ENCODE peak calls at places on chromosomes 13 and 19, in seven cellular contexts. L, H, K, J, W, R and Q are unnamed samples.

GRCh38 chr19:38216785-38217746 is 7.0 kb downstream of the DPF1 start:
- DNase-seq in L (no peak), H (no peak), K (no peak), J (no peak), W (no peak), R (no peak), Q (no peak)

GRCh38 chr13:90049989-90050671 is 1297.4 kb upstream of the MIR17HG start:
- DNase-seq in L (no peak), H (no peak), K (no peak), J (no peak), W (no peak), R (no peak), Q (no peak)

GRCh38 chr13:105598551-105598950 is 936.9 kb downstream of the EFNB2 start:
- DNase-seq in L (peak), H (no peak), K (no peak), J (no peak), W (peak), R (no peak), Q (no peak)

GRCh38 chr13:73870036-73870741 is 264.0 kb downstream of the KLF12 start:
- DNase-seq in L (peak), H (no peak), K (no peak), J (no peak), W (peak), R (no peak), Q (no peak)

GRCh38 chr13:46698910-46699460 is 98.0 kb downstream of the ESD start:
- DNase-seq in L (peak), H (no peak), K (no peak), J (no peak), W (no peak), R (no peak), Q (no peak)

GRCh38 chr19:46287585-46287984 is 9.3 kb upstream of the HIF3A start:
- DNase-seq in L (no peak), H (no peak), K (no peak), J (no peak), W (no peak), R (no peak), Q (no peak)

GRCh38 chr13:42041684-42042035 is 6.8 kb upstream of the DGKH start:
- DNase-seq in L (peak), H (peak), K (peak), J (peak), W (no peak), R (peak), Q (peak)

GRCh38 chr19:38173324-38174041 is 50.5 kb downstream of the DPF1 start:
- DNase-seq in L (peak), H (no peak), K (peak), J (no peak), W (no peak), R (peak), Q (no peak)

GRCh38 chr13:28333204-28333900 is 161.6 kb downstream of the FLT1 start:
- DNase-seq in L (peak), H (no peak), K (no peak), J (no peak), W (no peak), R (no peak), Q (peak)

GRCh38 chr19:54662730-54663129 is at the start of gene LILRB4:
- DNase-seq in L (no peak), H (peak), K (no peak), J (no peak), W (no peak), R (no peak), Q (peak)

GRCh38 chr13:107457686-107458085 is 757.6 kb downstream of the LIG4 start:
- DNase-seq in L (no peak), H (no peak), K (no peak), J (no peak), W (no peak), R (no peak), Q (no peak)

GRCh38 chr19:30063184-30064020 is 121.4 kb downstream of the URI1 start:
- DNase-seq in L (no peak), H (no peak), K (no peak), J (no peak), W (no peak), R (no peak), Q (no peak)

GRCh38 chr13:82698383-82698782 is 1183.9 kb downstream of the SLITRK1 start:
- DNase-seq in L (no peak), H (no peak), K (no peak), J (no peak), W (no peak), R (no peak), Q (no peak)

GRCh38 chr19:45102481-45102880 is 9.5 kb downstream of the PPP1R37 start:
- DNase-seq in L (no peak), H (no peak), K (no peak), J (no peak), W (no peak), R (no peak), Q (no peak)

GRCh38 chr13:113648218-113648615 is 9.8 kb downstream of the ATP4B start:
- DNase-seq in L (no peak), H (no peak), K (no peak), J (no peak), W (no peak), R (no peak), Q (no peak)

GRCh38 chr19:35216833-35217707 is 11.5 kb downstream of the FAM187B start:
- DNase-seq in L (no peak), H (peak), K (peak), J (no peak), W (no peak), R (peak), Q (peak)

GRCh38 chr13:108003626-108004025 is 211.7 kb downstream of the LIG4 start:
- DNase-seq in L (no peak), H (no peak), K (no peak), J (no peak), W (no peak), R (no peak), Q (no peak)

GRCh38 chr13:22134261-22134660 is 463.4 kb downstream of the FGF9 start:
- DNase-seq in L (no peak), H (no peak), K (no peak), J (no peak), W (no peak), R (no peak), Q (no peak)

GRCh38 chr19:47280183-47280797 is 5.6 kb downstream of the INAFM1 start:
- DNase-seq in L (no peak), H (peak), K (no peak), J (no peak), W (no peak), R (no peak), Q (no peak)

GRCh38 chr13:113616281-113616906 is 31.8 kb downstream of the TFDP1 start:
- DNase-seq in L (peak), H (no peak), K (no peak), J (no peak), W (no peak), R (no peak), Q (no peak)

GRCh38 chr19:48738557-48739399 is 1.6 kb downstream of the RASIP1 start:
- DNase-seq in L (peak), H (peak), K (peak), J (peak), W (no peak), R (peak), Q (peak)

GRCh38 chr13:47858678-47859050 is 142.4 kb downstream of the SUCLA2 start:
- DNase-seq in L (peak), H (no peak), K (no peak), J (no peak), W (peak), R (no peak), Q (no peak)

GRCh38 chr13:79936368-79937136 is 404.4 kb downstream of the SPRY2 start:
- DNase-seq in L (peak), H (no peak), K (peak), J (no peak), W (peak), R (no peak), Q (no peak)

GRCh38 chr13:69243366-69243765 is 864.3 kb upstream of the ATXN8OS start:
- DNase-seq in L (no peak), H (no peak), K (no peak), J (no peak), W (no peak), R (no peak), Q (no peak)

GRCh38 chr19:58274771-58275199 is 4.0 kb upstream of the ZNF8 start:
- DNase-seq in L (no peak), H (no peak), K (no peak), J (no peak), W (no peak), R (no peak), Q (no peak)

GRCh38 chr13:104976964-104977363 is 1558.5 kb downstream of the EFNB2 start:
- DNase-seq in L (no peak), H (no peak), K (no peak), J (no peak), W (no peak), R (no peak), Q (no peak)

GRCh38 chr19:39839678-39840327 is 5.8 kb upstream of the DYRK1B start:
- DNase-seq in L (no peak), H (no peak), K (no peak), J (no peak), W (no peak), R (peak), Q (no peak)

GRCh38 chr19:15091918-15092753 is 10.1 kb downstream of the OR1I1 start:
- DNase-seq in L (peak), H (peak), K (peak), J (peak), W (no peak), R (peak), Q (peak)

GRCh38 chr19:38683393-38684077 is 36.1 kb downstream of the ACTN4 start:
- DNase-seq in L (peak), H (no peak), K (peak), J (peak), W (no peak), R (peak), Q (no peak)

GRCh38 chr13:113630296-113630695 is 27.7 kb downstream of the ATP4B start:
- DNase-seq in L (no peak), H (no peak), K (no peak), J (no peak), W (no peak), R (no peak), Q (no peak)

GRCh38 chr13:41177616-41178015 is 16.8 kb downstream of the KBTBD7 start:
- DNase-seq in L (peak), H (no peak), K (no peak), J (no peak), W (no peak), R (no peak), Q (no peak)

GRCh38 chr19:46019270-46019669 is 3.6 kb downstream of the PGLYRP1 start:
- DNase-seq in L (no peak), H (no peak), K (no peak), J (no peak), W (no peak), R (no peak), Q (no peak)

GRCh38 chr19:29476528-29476927 is 49.3 kb upstream of the VSTM2B start:
- DNase-seq in L (no peak), H (no peak), K (no peak), J (no peak), W (no peak), R (no peak), Q (no peak)

GRCh38 chr19:20171285-20171684 is 4.3 kb downstream of the ZNF486 start:
- DNase-seq in L (no peak), H (no peak), K (no peak), J (no peak), W (no peak), R (no peak), Q (no peak)

GRCh38 chr19:21197589-21198295 is 55.9 kb downstream of the ZNF431 start:
- DNase-seq in L (peak), H (no peak), K (no peak), J (no peak), W (no peak), R (no peak), Q (no peak)

GRCh38 chr19:3365447-3366103 is 808 bp upstream of the NFIC start:
- DNase-seq in L (peak), H (no peak), K (peak), J (no peak), W (no peak), R (peak), Q (no peak)

GRCh38 chr13:95684463-95684862 is 7.5 kb downstream of the DNAJC3 start:
- DNase-seq in L (no peak), H (no peak), K (no peak), J (no peak), W (no peak), R (no peak), Q (no peak)

GRCh38 chr19:33226550-33227241 is 1.0 kb upstream of the SLC7A10 start:
- DNase-seq in L (peak), H (no peak), K (no peak), J (no peak), W (no peak), R (no peak), Q (no peak)
- TF ChIP-seq CTCF in L (no peak), H (no peak), K (no peak), J (no peak), W (no peak), R (no peak), Q (no peak)

GRCh38 chr19:42542791-42543190 is 14.5 kb upstream of the CEACAM1 start:
- DNase-seq in L (no peak), H (no peak), K (no peak), J (no peak), W (no peak), R (no peak), Q (no peak)
- TF ChIP-seq CTCF in L (no peak), H (peak), K (no peak), J (no peak), W (no peak), R (no peak), Q (no peak)

GRCh38 chr19:18856385-18857126 is 24.8 kb downstream of the UPF1 start:
- DNase-seq in L (peak), H (no peak), K (no peak), J (no peak), W (no peak), R (no peak), Q (no peak)
- TF ChIP-seq CTCF in L (peak), H (peak), K (no peak), J (peak), W (peak), R (peak), Q (no peak)

GRCh38 chr13:110396476-110396875 is 89.4 kb downstream of the COL4A2 start:
- DNase-seq in L (no peak), H (no peak), K (no peak), J (no peak), W (no peak), R (no peak), Q (no peak)
- TF ChIP-seq CTCF in L (no peak), H (no peak), K (no peak), J (no peak), W (no peak), R (no peak), Q (no peak)

GRCh38 chr13:94657167-94657566 is 55.2 kb downstream of the SOX21 start:
- DNase-seq in L (peak), H (no peak), K (no peak), J (no peak), W (no peak), R (no peak), Q (no peak)

GRCh38 chr13:94662274-94662945 is 49.9 kb downstream of the SOX21 start:
- DNase-seq in L (no peak), H (no peak), K (no peak), J (no peak), W (no peak), R (no peak), Q (no peak)

GRCh38 chr13:94658926-94659649 is 53.3 kb downstream of the SOX21 start:
- DNase-seq in L (no peak), H (no peak), K (no peak), J (no peak), W (no peak), R (no peak), Q (no peak)

GRCh38 chr13:94661396-94661795 is 50.9 kb downstream of the SOX21 start:
- DNase-seq in L (no peak), H (no peak), K (no peak), J (no peak), W (no peak), R (no peak), Q (no peak)

GRCh38 chr13:94660695-94661324 is 51.5 kb downstream of the SOX21 start:
- DNase-seq in L (peak), H (no peak), K (no peak), J (no peak), W (no peak), R (no peak), Q (peak)
- TF ChIP-seq CTCF in L (peak), H (peak), K (peak), J (peak), W (no peak), R (no peak), Q (peak)

GRCh38 chr19:56119585-56119978 is 1.5 kb downstream of the ZNF787 start:
- DNase-seq in L (no peak), H (no peak), K (no peak), J (no peak), W (peak), R (peak), Q (no peak)

GRCh38 chr19:56118666-56119584 is 2.2 kb downstream of the ZNF787 start:
- DNase-seq in L (no peak), H (no peak), K (no peak), J (no peak), W (no peak), R (no peak), Q (no peak)

GRCh38 chr19:56120371-56121179 is 520 bp downstream of the ZNF787 start:
- DNase-seq in L (peak), H (peak), K (peak), J (peak), W (no peak), R (peak), Q (peak)

GRCh38 chr19:56120002-56120370 is 1.1 kb downstream of the ZNF787 start:
- DNase-seq in L (no peak), H (no peak), K (no peak), J (no peak), W (no peak), R (no peak), Q (no peak)

GRCh38 chr19:56121180-56122167 is at the start of gene ZNF787:
- DNase-seq in L (peak), H (peak), K (peak), J (peak), W (peak), R (peak), Q (peak)
- TF ChIP-seq CTCF in L (no peak), H (no peak), K (no peak), J (no peak), W (no peak), R (no peak), Q (no peak)

GRCh38 chr19:542173-542866 is 1.5 kb upstream of the GZMM start:
- DNase-seq in L (no peak), H (no peak), K (no peak), J (no peak), W (no peak), R (no peak), Q (no peak)

GRCh38 chr19:543912-544608 is at the start of gene GZMM:
- DNase-seq in L (no peak), H (no peak), K (no peak), J (no peak), W (no peak), R (no peak), Q (peak)

GRCh38 chr19:548841-549830 is 5.3 kb downstream of the GZMM start:
- DNase-seq in L (no peak), H (no peak), K (no peak), J (no peak), W (no peak), R (no peak), Q (peak)

GRCh38 chr19:547117-547516 is 3.3 kb downstream of the GZMM start:
- DNase-seq in L (no peak), H (no peak), K (no peak), J (no peak), W (no peak), R (no peak), Q (peak)

DNA sequence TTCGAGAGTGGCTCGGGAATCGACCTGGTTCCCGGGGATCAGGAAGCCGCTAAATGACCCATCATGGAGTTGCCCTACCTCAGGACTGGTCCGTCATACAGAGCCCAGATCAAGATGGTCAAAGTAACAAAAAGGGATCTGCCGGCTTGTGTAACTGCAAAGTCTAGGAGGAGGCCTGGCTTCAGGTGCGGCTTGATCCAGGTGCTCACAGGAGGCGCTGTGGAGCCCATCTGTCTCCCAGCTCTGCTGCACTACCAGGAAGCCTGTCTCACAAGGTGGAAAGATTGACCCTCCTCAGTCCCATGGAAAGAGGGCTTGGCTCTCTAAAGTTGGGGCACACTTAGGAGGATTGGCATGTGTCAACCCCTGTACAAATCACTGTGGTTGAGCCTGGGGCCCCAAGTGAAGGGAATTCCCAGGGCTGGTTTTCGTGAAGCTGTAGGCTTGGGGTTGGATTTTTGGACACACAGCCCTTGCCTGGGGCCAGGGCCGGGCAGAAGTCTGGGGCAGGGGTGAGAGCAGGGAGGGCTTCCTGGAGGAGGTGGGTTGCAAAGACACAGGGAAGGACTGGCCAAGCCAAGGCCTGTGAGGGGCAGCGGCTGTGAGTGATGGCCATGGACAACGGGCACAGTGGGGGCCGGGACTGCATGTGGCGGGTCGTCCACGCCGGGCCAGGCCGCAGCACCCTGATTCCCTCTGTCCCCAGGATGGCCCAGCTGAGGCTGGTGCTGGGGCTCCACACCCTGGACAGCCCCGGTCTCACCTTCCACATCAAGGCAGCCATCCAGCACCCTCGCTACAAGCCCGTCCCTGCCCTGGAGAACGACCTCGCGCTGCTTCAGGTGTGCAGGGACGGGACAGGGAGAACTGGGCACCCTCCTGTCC is 4.2 kb downstream of the GZMM start:
- DNase-seq in L (no peak), H (no peak), K (no peak), J (no peak), W (no peak), R (no peak), Q (peak)
- TF ChIP-seq CTCF in L (no peak), H (no peak), K (no peak), J (no peak), W (no peak), R (no peak), Q (no peak)

GRCh38 chr19:6719992-6720368 is 470 bp downstream of the C3 start:
- DNase-seq in L (no peak), H (no peak), K (no peak), J (no peak), W (no peak), R (no peak), Q (no peak)

GRCh38 chr19:6718111-6718740 is 2.2 kb downstream of the C3 start:
- DNase-seq in L (no peak), H (no peak), K (no peak), J (no peak), W (no peak), R (no peak), Q (no peak)

GRCh38 chr19:6720369-6721112 is at the start of gene C3:
- DNase-seq in L (peak), H (no peak), K (peak), J (no peak), W (no peak), R (peak), Q (no peak)

GRCh38 chr19:6718741-6719539 is 1.5 kb downstream of the C3 start:
- DNase-seq in L (peak), H (peak), K (peak), J (peak), W (no peak), R (peak), Q (no peak)

DNA sequence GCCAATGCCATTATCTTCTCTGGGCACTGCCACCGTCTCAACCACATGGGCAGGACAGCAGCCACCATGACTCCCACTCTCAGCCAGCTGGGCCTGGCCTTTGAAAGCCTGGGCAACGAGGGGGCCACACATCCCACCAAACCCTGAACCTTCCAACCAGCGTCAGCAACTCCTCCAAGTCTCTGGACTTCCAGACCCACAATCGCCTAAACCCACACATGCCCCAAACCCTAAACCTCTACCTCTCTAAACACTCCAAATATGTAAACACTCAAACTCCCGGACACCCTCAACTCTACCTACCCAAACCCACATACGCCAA is 949 bp downstream of the C3 start:
- DNase-seq in L (no peak), H (no peak), K (no peak), J (no peak), W (no peak), R (no peak), Q (no peak)
- TF ChIP-seq CTCF in L (no peak), H (no peak), K (no peak), J (no peak), W (no peak), R (no peak), Q (no peak)